ENCODE peak calls at places on chromosomes 12 and 14, in six cellular contexts. S is suprapubic skin, W is BE2C, H is colonic mucosa, D is gastrocnemius medialis, I is psoas muscle. A is an unnamed sample. For H3K4me1, the result is how much of the 10 kb centered on the place peaks cover.

GRCh38 chr12:6916426-6917200 is 2.2 kb downstream of the ENO2 start:
- DNase-seq in S (no peak), W (no peak), H (no peak), D (no peak), I (no peak), A (no peak)

GRCh38 chr14:26163761-26164160 is 434.1 kb downstream of the NOVA1 start:
- DNase-seq in S (no peak), W (no peak), H (no peak), D (no peak), I (no peak), A (no peak)

GRCh38 chr12:57815177-57816000 is 3.1 kb downstream of the AVIL start:
- DNase-seq in S (no peak), W (no peak), H (no peak), D (no peak), I (no peak), A (no peak)

GRCh38 chr14:93061380-93062012 is 54.2 kb downstream of the ITPK1 start:
- DNase-seq in S (no peak), W (no peak), H (no peak), D (no peak), I (no peak), A (no peak)

GRCh38 chr12:51530208-51530607 is 60.8 kb upstream of the SCN8A start:
- DNase-seq in S (no peak), W (no peak), H (no peak), D (no peak), I (no peak), A (no peak)

GRCh38 chr14:102525213-102526143 is 15.9 kb upstream of the ANKRD9 start:
- DNase-seq in S (no peak), W (no peak), H (peak), D (no peak), I (peak), A (no peak)

GRCh38 chr12:12551115-12551514 is 11.5 kb downstream of the DUSP16 start:
- DNase-seq in S (no peak), W (no peak), H (no peak), D (no peak), I (no peak), A (no peak)

GRCh38 chr12:47067778-47068431 is 11.5 kb upstream of the PCED1B start:
- DNase-seq in S (no peak), W (no peak), H (no peak), D (no peak), I (no peak), A (no peak)

GRCh38 chr12:124493809-124494750 is 73.3 kb downstream of the NCOR2 start:
- DNase-seq in S (no peak), W (no peak), H (no peak), D (no peak), I (no peak), A (no peak)
- H3K4me1 ChIP-seq in S (under half), W (under half), H (under half), D (under half), I (half or more), A (under half)

DNA sequence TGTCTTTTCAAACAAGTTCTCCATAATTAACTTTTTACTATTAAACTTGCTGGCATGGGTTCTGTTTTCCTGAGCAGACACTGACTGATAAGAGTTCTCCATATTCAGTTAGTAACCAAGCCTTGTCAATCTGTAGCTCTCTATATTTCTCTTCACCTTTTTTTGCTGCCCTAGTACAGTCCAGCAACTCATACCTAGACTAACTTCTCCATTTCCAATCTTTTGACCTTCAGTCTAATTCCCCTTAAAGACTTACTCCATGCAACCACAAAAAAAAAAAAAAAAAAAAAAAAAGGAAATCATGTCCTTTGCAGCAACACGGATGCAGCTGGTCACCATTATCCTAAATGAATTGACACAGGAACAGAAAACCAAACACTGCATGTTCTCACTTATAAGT is 125.7 kb upstream of the KRAS start:
- DNase-seq in S (no peak), W (no peak), H (no peak), D (no peak), I (no peak), A (no peak)
- H3K4me1 ChIP-seq in S (under half), W (under half), H (under half), D (under half), I (under half), A (under half)

GRCh38 chr14:95526483-95527391 is 8.1 kb upstream of the GLRX5 start:
- DNase-seq in S (no peak), W (no peak), H (no peak), D (no peak), I (no peak), A (no peak)
- H3K4me1 ChIP-seq in S (half or more), W (under half), H (under half), D (half or more), I (under half), A (half or more)

DNA sequence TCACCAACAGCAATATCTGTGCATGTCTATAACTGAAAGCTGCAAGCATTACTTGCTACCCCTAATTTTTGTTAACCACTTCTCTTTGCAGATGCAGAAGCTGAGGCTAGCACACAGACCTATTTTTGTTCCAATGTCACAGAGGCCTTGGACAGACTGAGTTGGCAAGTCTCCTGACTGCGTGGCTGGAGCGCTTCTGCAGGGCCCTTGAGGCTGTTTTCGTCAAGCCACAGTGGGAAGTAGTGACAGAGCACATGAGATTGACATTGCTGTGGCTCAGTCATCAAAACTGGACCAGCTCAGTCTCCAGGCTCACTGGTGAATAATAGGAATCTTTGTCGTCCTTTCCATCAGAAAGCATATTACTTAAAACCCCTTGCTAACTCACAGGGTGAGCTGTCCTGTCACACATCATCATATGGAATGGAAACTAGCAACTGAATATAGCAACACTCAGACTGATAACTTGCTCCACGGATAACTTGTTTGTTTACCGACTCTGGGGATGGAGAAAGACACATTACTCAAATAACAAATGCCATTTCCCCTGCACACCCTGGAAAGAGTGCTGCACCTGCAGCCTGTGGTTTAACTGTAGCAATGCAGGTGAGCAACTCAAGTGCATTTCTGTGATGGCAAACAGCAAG is 43.6 kb upstream of the DDX11 start:
- DNase-seq in S (no peak), W (no peak), H (no peak), D (no peak), I (no peak), A (no peak)
- H3K4me1 ChIP-seq in S (under half), W (under half), H (under half), D (under half), I (under half), A (under half)